ENCODE peak calls at places on chromosomes 2 and 18, in five cellular contexts. K, P, Q, V and A are unnamed samples. For H3K4me1, the result is how much of the 10 kb centered on the place peaks cover.

GRCh38 chr2:79219383-79219988 is 59.9 kb upstream of the REG3A start:
- DNase-seq in K (peak), P (peak), Q (no peak), V (peak), A (no peak)

GRCh38 chr2:32611366-32611765 is 16.5 kb upstream of the TTC27 start:
- DNase-seq in K (no peak), P (peak), Q (no peak), V (no peak), A (no peak)

GRCh38 chr18:415627-416612 is 84.6 kb downstream of the COLEC12 start:
- DNase-seq in K (no peak), P (no peak), Q (no peak), V (no peak), A (no peak)

GRCh38 chr2:24359129-24359528 is 1.2 kb downstream of the ITSN2 start:
- DNase-seq in K (no peak), P (no peak), Q (no peak), V (no peak), A (no peak)

GRCh38 chr2:101063753-101064502 is 61.8 kb downstream of the RPL31 start:
- DNase-seq in K (no peak), P (no peak), Q (no peak), V (no peak), A (no peak)

GRCh38 chr2:84077504-84077903 is 381.6 kb downstream of the SUCLG1 start:
- DNase-seq in K (peak), P (peak), Q (no peak), V (peak), A (no peak)

GRCh38 chr18:11883153-11883552 is 25.0 kb downstream of the MPPE1 start:
- DNase-seq in K (no peak), P (no peak), Q (no peak), V (no peak), A (no peak)

GRCh38 chr2:158378926-158379325 is 77.6 kb downstream of the CCDC148 start:
- DNase-seq in K (no peak), P (no peak), Q (no peak), V (no peak), A (no peak)

GRCh38 chr2:128466377-128467175 is 147.9 kb upstream of the HS6ST1 start:
- DNase-seq in K (peak), P (no peak), Q (no peak), V (no peak), A (no peak)

GRCh38 chr2:11938196-11938595 is 191.8 kb downstream of the LPIN1 start:
- DNase-seq in K (no peak), P (no peak), Q (no peak), V (peak), A (no peak)

GRCh38 chr2:6930913-6931312 is 13.7 kb downstream of the RNF144A start:
- DNase-seq in K (peak), P (no peak), Q (no peak), V (no peak), A (no peak)
- H3K4me1 ChIP-seq in K (under half), P (under half), Q (under half), V (under half), A (under half)

DNA sequence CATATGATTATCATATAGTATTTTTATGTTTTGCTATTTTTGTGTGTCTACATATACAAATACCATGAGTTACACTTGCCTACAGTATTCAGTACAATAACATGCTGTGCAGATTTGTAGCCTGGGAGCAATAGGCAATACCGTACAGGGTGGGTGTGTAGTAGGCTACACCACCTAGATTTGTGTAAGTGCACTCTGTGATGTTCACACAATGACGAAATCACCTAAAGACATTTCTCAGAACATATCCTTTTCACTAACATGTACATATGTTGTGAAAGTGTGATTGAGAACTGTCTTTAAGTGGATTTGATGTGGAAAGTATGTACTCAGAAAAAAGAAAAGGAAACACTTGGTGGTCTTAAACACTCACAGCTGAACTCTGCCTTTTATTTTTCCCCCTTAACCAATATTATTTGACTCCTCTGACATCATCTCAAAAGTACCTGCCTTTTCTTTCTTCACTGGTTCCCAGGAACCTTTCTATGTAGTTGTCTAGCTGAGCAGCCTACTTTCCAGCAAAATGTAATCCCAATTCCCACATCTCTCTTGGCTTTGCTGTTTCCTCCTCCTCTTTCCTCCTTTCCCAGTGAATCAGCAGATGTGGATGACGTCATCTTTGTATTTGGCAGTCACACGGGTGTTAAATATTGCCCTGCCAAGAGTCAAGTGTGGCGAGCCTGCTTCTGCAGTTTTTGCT is 47.7 kb downstream of the OSBPL6 start:
- DNase-seq in K (no peak), P (peak), Q (no peak), V (peak), A (no peak)
- H3K27ac ChIP-seq in K (no peak), P (no peak), Q (no peak), V (no peak), A (no peak)

GRCh38 chr2:24122-24521 is 22.2 kb downstream of the FAM110C start:
- DNase-seq in K (no peak), P (peak), Q (no peak), V (peak), A (no peak)

GRCh38 chr2:29254-29653 is 17.1 kb downstream of the FAM110C start:
- DNase-seq in K (no peak), P (no peak), Q (no peak), V (no peak), A (no peak)

GRCh38 chr2:32068-32467 is 14.2 kb downstream of the FAM110C start:
- DNase-seq in K (no peak), P (no peak), Q (no peak), V (no peak), A (no peak)

GRCh38 chr2:26891-27290 is 19.4 kb downstream of the FAM110C start:
- DNase-seq in K (no peak), P (no peak), Q (no peak), V (no peak), A (no peak)

GRCh38 chr2:28401-28975 is 17.8 kb downstream of the FAM110C start:
- DNase-seq in K (no peak), P (no peak), Q (no peak), V (no peak), A (no peak)
- H3K4me1 ChIP-seq in K (under half), P (under half), Q (under half), V (under half), A (under half)

GRCh38 chr2:61675204-61675603 is 137.0 kb upstream of the XPO1 start:
- DNase-seq in K (no peak), P (no peak), Q (no peak), V (no peak), A (no peak)

GRCh38 chr2:61670591-61671503 is 132.7 kb upstream of the XPO1 start:
- DNase-seq in K (no peak), P (peak), Q (no peak), V (peak), A (no peak)

GRCh38 chr2:61677306-61677705 is 139.2 kb upstream of the XPO1 start:
- DNase-seq in K (no peak), P (no peak), Q (no peak), V (no peak), A (no peak)

DNA sequence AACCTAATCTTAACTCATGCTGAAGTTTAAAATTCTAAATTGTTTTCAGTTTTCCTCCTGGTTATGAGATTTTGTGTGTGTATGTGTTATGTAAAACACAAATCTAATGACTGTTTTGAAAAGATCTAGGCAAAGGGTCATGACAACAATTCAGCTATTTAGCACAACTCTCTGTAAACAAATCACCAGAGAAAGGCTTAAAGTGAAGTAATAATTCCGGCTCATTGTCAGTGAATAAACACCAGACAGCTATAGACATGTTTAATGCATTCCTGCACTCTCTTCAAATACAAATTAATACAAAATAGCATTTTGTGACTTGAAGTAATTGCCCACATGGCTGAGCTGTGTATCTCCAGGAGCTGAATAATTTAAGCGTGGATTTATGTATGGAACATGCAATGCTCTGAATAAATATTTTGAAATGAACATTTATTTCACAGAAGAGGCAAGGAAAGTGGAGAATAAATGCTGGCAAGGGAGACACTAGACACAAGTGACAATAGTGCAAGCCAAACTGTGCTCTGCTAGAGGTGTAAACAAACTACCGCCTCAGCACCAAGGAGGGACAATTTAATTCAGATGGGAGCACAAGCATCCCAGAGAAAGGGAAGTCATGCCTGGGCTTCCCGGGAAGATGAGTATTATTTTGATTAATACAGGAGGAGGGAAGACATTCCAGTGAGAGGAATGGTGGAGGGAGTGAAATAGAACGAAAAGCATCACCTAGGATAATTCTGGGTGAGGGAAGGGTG is 133.6 kb upstream of the XPO1 start:
- DNase-seq in K (no peak), P (no peak), Q (no peak), V (no peak), A (no peak)
- H3K27ac ChIP-seq in K (no peak), P (peak), Q (peak), V (peak), A (no peak)

DNA sequence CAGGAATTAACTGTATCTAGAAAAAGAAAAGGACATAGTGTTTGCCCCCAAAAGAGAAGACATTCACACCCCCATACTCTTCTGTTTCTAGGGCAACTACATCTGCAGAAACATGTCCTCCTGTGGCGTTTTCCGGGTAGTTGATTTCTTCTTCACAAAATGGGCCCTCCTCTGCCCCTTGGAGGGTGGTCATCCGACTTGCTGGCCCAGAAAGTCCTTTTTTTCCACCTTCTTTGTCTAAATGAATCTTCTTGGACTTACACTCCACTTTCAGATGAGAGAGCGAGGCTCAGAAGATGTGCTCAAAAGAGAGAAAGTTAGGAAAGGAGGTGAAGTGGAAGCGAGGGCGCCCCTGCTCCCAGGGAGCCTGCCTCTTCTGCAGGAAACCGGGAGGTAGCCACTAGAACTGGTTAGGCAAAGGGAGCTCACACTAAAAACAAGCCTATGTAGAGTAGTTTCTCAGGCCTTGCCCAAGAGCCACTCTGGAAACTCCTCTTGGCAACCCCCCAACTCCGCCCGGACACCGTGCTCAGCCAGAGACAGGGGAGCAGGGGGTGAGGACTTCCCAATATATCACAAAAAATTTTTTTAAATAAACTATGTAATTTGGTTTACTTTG is 10.2 kb upstream of the SIX3 start:
- DNase-seq in K (peak), P (no peak), Q (no peak), V (no peak), A (no peak)
- H3K4me1 ChIP-seq in K (under half), P (under half), Q (under half), V (under half), A (under half)

DNA sequence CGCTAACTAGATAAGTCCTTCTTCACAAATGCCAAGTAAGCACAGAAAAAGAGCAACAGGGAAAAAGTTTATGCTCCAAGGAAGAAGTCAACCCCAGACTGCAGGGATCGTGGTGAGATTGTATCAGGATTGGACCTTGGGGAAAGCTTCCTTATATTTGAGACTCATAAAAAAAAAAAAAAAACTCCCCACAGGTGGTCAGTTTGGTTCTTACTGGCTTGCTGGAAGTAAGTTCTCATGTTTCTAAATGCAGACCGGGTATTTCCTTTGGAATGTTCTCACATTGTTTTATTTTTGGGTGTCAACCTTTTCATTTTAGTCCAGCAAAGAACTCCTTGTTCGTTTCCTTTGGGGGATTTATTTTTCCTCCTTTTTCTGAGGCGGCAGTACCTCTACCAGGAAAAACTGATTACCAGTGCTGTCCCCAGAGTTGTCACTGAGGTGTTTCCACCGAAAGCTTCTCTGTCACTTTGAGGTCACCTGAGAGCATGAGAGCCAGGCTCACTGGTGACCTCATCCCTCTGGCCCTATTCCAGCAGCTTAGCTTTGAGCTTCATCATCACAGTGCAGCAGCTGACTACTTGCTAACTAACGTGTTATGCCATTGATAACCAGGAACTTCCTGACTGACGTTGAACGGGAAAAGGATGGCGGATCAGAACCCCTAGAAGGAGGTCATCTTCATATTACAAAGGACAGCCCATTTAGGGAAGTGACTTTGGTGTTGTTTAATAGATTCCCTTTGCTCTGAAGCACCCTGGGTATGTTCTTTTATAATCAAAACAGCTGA is 16.8 kb upstream of the ATP8B1 start:
- DNase-seq in K (peak), P (peak), Q (no peak), V (peak), A (no peak)
- H3K27ac ChIP-seq in K (no peak), P (no peak), Q (peak), V (peak), A (no peak)

GRCh38 chr2:98703738-98704137 is 27.2 kb downstream of the MGAT4A start:
- DNase-seq in K (no peak), P (no peak), Q (no peak), V (no peak), A (no peak)
- H3K4me1 ChIP-seq in K (under half), P (under half), Q (under half), V (under half), A (under half)